ENCODE peak calls at places on chromosomes 4 and X, in ten cellular contexts. M is DMS 273 treated with DMSO at 0.1 percent for 48 hours; R is astrocyte of the spinal cord; B is brain microvascular endothelial cell; P is GM13977; A is head of caudate nucleus; S is CD4-positive, alpha-beta T cell; J is CD8-positive, alpha-beta T cell; D is activated B cell treated with CpG ODN at 0.5 μM for 24 hours; K is NCI-H1092 treated with DMSO at 0.1 percent for 48 hours. N is an unnamed sample.

GRCh38 chrX:11532291-11533075 is 133.2 kb downstream of the ARHGAP6 start:
- DNase-seq in J (no peak), A (no peak), B (no peak), M (no peak), P (no peak), S (no peak), D (no peak), R (no peak), K (no peak), N (no peak)

GRCh38 chr4:55906999-55907398 is 41.7 kb upstream of the CEP135 start:
- DNase-seq in R (no peak), B (no peak), P (no peak), D (no peak), K (no peak), J (no peak), A (no peak), S (no peak), M (no peak), N (no peak)

GRCh38 chr4:14581741-14582140 is 420.5 kb upstream of the CPEB2 start:
- DNase-seq in K (no peak), D (no peak), J (no peak), R (no peak), P (no peak), M (no peak), B (no peak), S (no peak), A (no peak), N (no peak)

GRCh38 chrX:15269120-15269519 is 763 bp downstream of the ASB9 start:
- DNase-seq in R (no peak), P (no peak), K (no peak), J (no peak), M (no peak), B (no peak), S (no peak), A (no peak), D (no peak), N (no peak)

GRCh38 chr4:141375855-141376254 is 155.2 kb downstream of the ZNF330 start:
- DNase-seq in R (peak), P (no peak), A (no peak), J (no peak), M (no peak), D (no peak), K (peak), S (no peak), B (peak), N (no peak)

GRCh38 chrX:102067966-102068723 is 57.3 kb upstream of the TCEAL2 start:
- DNase-seq in B (peak), M (no peak), R (peak), A (no peak), J (no peak), K (no peak), D (no peak), S (no peak), P (peak), N (no peak)

GRCh38 chrX:131752493-131753198 is 208.8 kb downstream of the OR13H1 start:
- DNase-seq in R (peak), D (no peak), S (peak), A (peak), K (no peak), B (peak), J (no peak), M (peak), P (no peak), N (peak)

GRCh38 chrX:53479295-53479694 is 45.1 kb upstream of the HSD17B10 start:
- DNase-seq in J (no peak), P (no peak), R (no peak), A (no peak), D (no peak), B (no peak), K (no peak), M (no peak), S (no peak), N (no peak)

GRCh38 chr4:168621806-168622589 is 125.1 kb downstream of the PALLD start:
- DNase-seq in K (no peak), J (no peak), S (no peak), B (peak), D (no peak), M (no peak), A (no peak), P (no peak), R (peak), N (no peak)

GRCh38 chr4:105192474-105192873 is 45.8 kb downstream of the TET2 start:
- DNase-seq in S (no peak), K (no peak), A (no peak), P (no peak), D (no peak), B (no peak), M (no peak), R (no peak), J (no peak), N (no peak)

GRCh38 chr4:20463176-20463430 is 211.4 kb downstream of the SLIT2 start:
- DNase-seq in J (no peak), D (no peak), R (no peak), K (no peak), B (no peak), M (no peak), A (peak), P (no peak), S (no peak), N (no peak)

GRCh38 chr4:6192245-6192644 is 8.1 kb downstream of the JAKMIP1 start:
- DNase-seq in R (no peak), K (no peak), S (no peak), J (no peak), B (no peak), P (no peak), M (no peak), D (no peak), A (no peak), N (no peak)

N was measured in activated CD8-positive, alpha-beta memory T cell treated with anti-CD3 and anti-CD28 coated beads, Interleukin-2, amount 50 U/mL, for 4 hours.